ENCODE peak calls at places on chromosomes 16 and 17, in nine cellular contexts. One of them, this sample, is unnamed. For H3K36me3 and H3K27me3, the result is how much of the 10 kb centered on the place peaks cover.

GRCh38 chr16:46789499-46790414 is 41.2 kb downstream of the C16orf87 start:
- DNase-seq in brain microvascular endothelial cell: peak
- DNase-seq in GM23248: peak
- DNase-seq in endodermal cell: peak
- DNase-seq in BE2C: peak
- DNase-seq in IMR-90: peak
- DNase-seq in hepatocyte: peak
- DNase-seq in heart right ventricle: peak
- DNase-seq in cardiac muscle cell: peak
- DNase-seq in this sample: peak

GRCh38 chr17:951388-952132 is 28.0 kb downstream of the NXN start:
- DNase-seq in brain microvascular endothelial cell: peak
- DNase-seq in GM23248: peak
- DNase-seq in endodermal cell: peak
- DNase-seq in BE2C: no peak
- DNase-seq in IMR-90: peak
- DNase-seq in hepatocyte: peak
- DNase-seq in heart right ventricle: no peak
- DNase-seq in cardiac muscle cell: peak
- DNase-seq in this sample: peak

GRCh38 chr16:2482181-2483107 is 7.5 kb downstream of the TBC1D24 start:
- DNase-seq in brain microvascular endothelial cell: no peak
- DNase-seq in GM23248: peak
- DNase-seq in endodermal cell: no peak
- DNase-seq in BE2C: peak
- DNase-seq in IMR-90: peak
- DNase-seq in hepatocyte: no peak
- DNase-seq in heart right ventricle: no peak
- DNase-seq in cardiac muscle cell: peak
- DNase-seq in this sample: no peak

GRCh38 chr16:4021916-4022315 is 94.3 kb downstream of the ADCY9 start:
- DNase-seq in brain microvascular endothelial cell: no peak
- DNase-seq in GM23248: no peak
- DNase-seq in endodermal cell: no peak
- DNase-seq in BE2C: no peak
- DNase-seq in IMR-90: no peak
- DNase-seq in hepatocyte: no peak
- DNase-seq in heart right ventricle: no peak
- DNase-seq in cardiac muscle cell: no peak
- DNase-seq in this sample: no peak

GRCh38 chr17:50331085-50331791 is 14.7 kb upstream of the XYLT2 start:
- DNase-seq in brain microvascular endothelial cell: peak
- DNase-seq in GM23248: peak
- DNase-seq in endodermal cell: peak
- DNase-seq in BE2C: no peak
- DNase-seq in IMR-90: peak
- DNase-seq in hepatocyte: no peak
- DNase-seq in heart right ventricle: no peak
- DNase-seq in cardiac muscle cell: peak
- DNase-seq in this sample: no peak

GRCh38 chr17:35898283-35899070 is 18.3 kb upstream of the CCL5 start:
- DNase-seq in brain microvascular endothelial cell: no peak
- DNase-seq in GM23248: no peak
- DNase-seq in endodermal cell: no peak
- DNase-seq in BE2C: no peak
- DNase-seq in IMR-90: no peak
- DNase-seq in hepatocyte: no peak
- DNase-seq in heart right ventricle: peak
- DNase-seq in cardiac muscle cell: peak
- DNase-seq in this sample: no peak

GRCh38 chr17:9893606-9894005 is 11.5 kb downstream of the RCVRN start:
- DNase-seq in brain microvascular endothelial cell: no peak
- DNase-seq in GM23248: peak
- DNase-seq in endodermal cell: no peak
- DNase-seq in BE2C: no peak
- DNase-seq in IMR-90: peak
- DNase-seq in hepatocyte: no peak
- DNase-seq in heart right ventricle: no peak
- DNase-seq in cardiac muscle cell: peak
- DNase-seq in this sample: no peak

GRCh38 chr16:86227801-86228200 is 282.5 kb upstream of the FOXF1 start:
- DNase-seq in brain microvascular endothelial cell: no peak
- DNase-seq in GM23248: peak
- DNase-seq in endodermal cell: no peak
- DNase-seq in BE2C: no peak
- DNase-seq in IMR-90: peak
- DNase-seq in hepatocyte: peak
- DNase-seq in heart right ventricle: no peak
- DNase-seq in cardiac muscle cell: no peak
- DNase-seq in this sample: no peak

GRCh38 chr17:64420143-64420670 is 28.7 kb upstream of the MILR1 start:
- DNase-seq in brain microvascular endothelial cell: peak
- DNase-seq in GM23248: peak
- DNase-seq in endodermal cell: peak
- DNase-seq in BE2C: peak
- DNase-seq in IMR-90: peak
- DNase-seq in hepatocyte: peak
- DNase-seq in heart right ventricle: peak
- DNase-seq in cardiac muscle cell: peak
- DNase-seq in this sample: peak

GRCh38 chr17:39820541-39820940 is 43.6 kb downstream of the IKZF3 start:
- DNase-seq in brain microvascular endothelial cell: no peak
- DNase-seq in GM23248: no peak
- DNase-seq in endodermal cell: peak
- DNase-seq in BE2C: no peak
- DNase-seq in IMR-90: no peak
- DNase-seq in hepatocyte: no peak
- DNase-seq in heart right ventricle: no peak
- DNase-seq in cardiac muscle cell: no peak
- DNase-seq in this sample: no peak

GRCh38 chr17:19453296-19453695 is 42.3 kb downstream of the RNF112 start:
- DNase-seq in brain microvascular endothelial cell: no peak
- DNase-seq in GM23248: no peak
- DNase-seq in endodermal cell: peak
- DNase-seq in BE2C: no peak
- DNase-seq in IMR-90: no peak
- DNase-seq in hepatocyte: no peak
- DNase-seq in heart right ventricle: no peak
- DNase-seq in cardiac muscle cell: no peak
- DNase-seq in this sample: no peak

DNA sequence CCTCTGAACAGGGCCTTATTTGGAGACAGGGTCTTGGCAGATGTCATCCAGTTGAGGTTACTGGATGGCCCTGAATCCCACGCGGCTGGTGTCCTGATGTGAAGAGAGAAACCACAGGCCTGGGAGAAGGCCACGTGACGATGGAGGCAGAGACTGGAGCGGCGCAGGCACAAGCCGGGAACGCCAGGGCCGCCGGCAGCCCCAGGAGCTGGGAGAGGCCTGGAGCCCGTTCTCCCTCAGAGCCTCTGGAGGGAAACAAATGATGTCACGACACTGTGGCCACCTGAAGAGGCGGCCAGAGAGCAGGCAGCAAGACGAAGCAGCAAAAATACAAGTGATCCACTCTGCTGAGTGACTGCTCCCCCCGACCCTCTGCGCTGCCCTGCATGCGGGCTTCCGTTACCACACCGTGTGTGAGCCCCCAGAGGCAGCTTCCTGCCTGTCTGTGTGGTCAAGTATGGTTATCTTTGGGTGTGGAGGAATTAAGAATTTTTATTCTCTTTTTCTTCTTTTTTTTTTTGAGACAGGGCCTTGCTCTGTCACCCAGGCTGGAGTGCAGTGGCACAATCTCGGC is 11.6 kb downstream of the CD7 start:
- DNase-seq in brain microvascular endothelial cell: no peak
- DNase-seq in GM23248: no peak
- DNase-seq in endodermal cell: no peak
- DNase-seq in BE2C: no peak
- DNase-seq in IMR-90: no peak
- DNase-seq in hepatocyte: no peak
- DNase-seq in heart right ventricle: no peak
- DNase-seq in cardiac muscle cell: no peak
- DNase-seq in this sample: peak
- H3K4me3 ChIP-seq in brain microvascular endothelial cell: no peak
- H3K4me3 ChIP-seq in GM23248: no peak
- H3K4me3 ChIP-seq in endodermal cell: no peak
- H3K4me3 ChIP-seq in BE2C: no peak
- H3K4me3 ChIP-seq in IMR-90: no peak
- H3K4me3 ChIP-seq in hepatocyte: no peak
- H3K4me3 ChIP-seq in heart right ventricle: no peak
- H3K4me3 ChIP-seq in cardiac muscle cell: no peak
- H3K4me3 ChIP-seq in this sample: no peak

GRCh38 chr17:82812601-82813000 is 27.2 kb downstream of the ZNF750 start:
- DNase-seq in brain microvascular endothelial cell: no peak
- DNase-seq in GM23248: no peak
- DNase-seq in endodermal cell: no peak
- DNase-seq in BE2C: no peak
- DNase-seq in IMR-90: no peak
- DNase-seq in hepatocyte: no peak
- DNase-seq in heart right ventricle: no peak
- DNase-seq in cardiac muscle cell: no peak
- DNase-seq in this sample: no peak
- H3K36me3 ChIP-seq in brain microvascular endothelial cell: under half
- H3K36me3 ChIP-seq in GM23248: under half
- H3K36me3 ChIP-seq in endodermal cell: under half
- H3K36me3 ChIP-seq in BE2C: under half
- H3K36me3 ChIP-seq in IMR-90: under half
- H3K36me3 ChIP-seq in hepatocyte: under half
- H3K36me3 ChIP-seq in heart right ventricle: half or more
- H3K36me3 ChIP-seq in cardiac muscle cell: under half
- H3K36me3 ChIP-seq in this sample: under half

GRCh38 chr16:87322833-87323726 is 5.9 kb upstream of the C16orf95 start:
- DNase-seq in brain microvascular endothelial cell: no peak
- DNase-seq in GM23248: no peak
- DNase-seq in endodermal cell: no peak
- DNase-seq in BE2C: peak
- DNase-seq in IMR-90: no peak
- DNase-seq in hepatocyte: no peak
- DNase-seq in heart right ventricle: no peak
- DNase-seq in cardiac muscle cell: no peak
- DNase-seq in this sample: no peak
- H3K27me3 ChIP-seq in brain microvascular endothelial cell: under half
- H3K27me3 ChIP-seq in GM23248: under half
- H3K27me3 ChIP-seq in endodermal cell: under half
- H3K27me3 ChIP-seq in BE2C: under half
- H3K27me3 ChIP-seq in IMR-90: under half
- H3K27me3 ChIP-seq in hepatocyte: under half
- H3K27me3 ChIP-seq in heart right ventricle: under half
- H3K27me3 ChIP-seq in cardiac muscle cell: under half
- H3K27me3 ChIP-seq in this sample: under half

GRCh38 chr16:629289-630023 is 1.3 kb upstream of the WFIKKN1 start:
- DNase-seq in brain microvascular endothelial cell: no peak
- DNase-seq in GM23248: no peak
- DNase-seq in endodermal cell: no peak
- DNase-seq in BE2C: peak
- DNase-seq in IMR-90: no peak
- DNase-seq in hepatocyte: no peak
- DNase-seq in heart right ventricle: no peak
- DNase-seq in cardiac muscle cell: no peak
- DNase-seq in this sample: peak
- H3K4me3 ChIP-seq in brain microvascular endothelial cell: no peak
- H3K4me3 ChIP-seq in GM23248: no peak
- H3K4me3 ChIP-seq in endodermal cell: no peak
- H3K4me3 ChIP-seq in BE2C: no peak
- H3K4me3 ChIP-seq in IMR-90: no peak
- H3K4me3 ChIP-seq in hepatocyte: no peak
- H3K4me3 ChIP-seq in heart right ventricle: no peak
- H3K4me3 ChIP-seq in cardiac muscle cell: no peak
- H3K4me3 ChIP-seq in this sample: no peak

GRCh38 chr17:29612094-29612403 is 10.7 kb downstream of the CORO6 start:
- DNase-seq in brain microvascular endothelial cell: no peak
- DNase-seq in GM23248: no peak
- DNase-seq in endodermal cell: no peak
- DNase-seq in BE2C: no peak
- DNase-seq in IMR-90: no peak
- DNase-seq in hepatocyte: no peak
- DNase-seq in heart right ventricle: no peak
- DNase-seq in cardiac muscle cell: no peak
- DNase-seq in this sample: no peak
- H3K36me3 ChIP-seq in brain microvascular endothelial cell: under half
- H3K36me3 ChIP-seq in GM23248: under half
- H3K36me3 ChIP-seq in endodermal cell: under half
- H3K36me3 ChIP-seq in BE2C: under half
- H3K36me3 ChIP-seq in IMR-90: under half
- H3K36me3 ChIP-seq in hepatocyte: under half
- H3K36me3 ChIP-seq in heart right ventricle: under half
- H3K36me3 ChIP-seq in cardiac muscle cell: under half
- H3K36me3 ChIP-seq in this sample: under half

This sample was measured in H7.